ENCODE peak calls at places on chromosomes 16 and 17, in six cellular contexts. L, V, J, K, N and O are unnamed samples.

GRCh38 chr17:83078378-83079339 is 750 bp upstream of the METRNL start:
- DNase-seq in L (no peak), V (no peak), J (no peak), K (no peak), N (no peak), O (no peak)

GRCh38 chr16:13093676-13094075 is 192.3 kb downstream of the SHISA9 start:
- DNase-seq in L (no peak), V (no peak), J (no peak), K (no peak), N (no peak), O (no peak)

GRCh38 chr17:61000911-61001310 is 323.3 kb downstream of the BCAS3 start:
- DNase-seq in L (peak), V (peak), J (no peak), K (no peak), N (peak), O (no peak)

GRCh38 chr17:81040791-81041337 is 5.9 kb downstream of the BAIAP2 start:
- DNase-seq in L (no peak), V (no peak), J (no peak), K (no peak), N (no peak), O (no peak)

GRCh38 chr17:75876190-75876937 is 2.0 kb downstream of the TRIM47 start:
- DNase-seq in L (no peak), V (no peak), J (peak), K (no peak), N (no peak), O (no peak)

GRCh38 chr16:17666293-17666692 is 195.5 kb upstream of the XYLT1 start:
- DNase-seq in L (no peak), V (no peak), J (no peak), K (no peak), N (no peak), O (no peak)

GRCh38 chr17:61475726-61476125 is 23.5 kb downstream of the TBX4 start:
- DNase-seq in L (peak), V (no peak), J (no peak), K (no peak), N (no peak), O (no peak)

GRCh38 chr16:58338205-58338604 is 43.4 kb upstream of the PRSS54 start:
- DNase-seq in L (no peak), V (no peak), J (no peak), K (no peak), N (no peak), O (no peak)

GRCh38 chr17:66673668-66674276 is 161.1 kb upstream of the CACNG5 start:
- DNase-seq in L (peak), V (no peak), J (peak), K (peak), N (peak), O (peak)

GRCh38 chr17:56756536-56756935 is 77.2 kb downstream of the C17orf67 start:
- DNase-seq in L (peak), V (peak), J (no peak), K (no peak), N (peak), O (peak)

GRCh38 chr16:10876799-10877341 is at the start of gene CIITA:
- DNase-seq in L (peak), V (peak), J (no peak), K (peak), N (peak), O (peak)

GRCh38 chr17:76737676-76738467 is at the start of gene MFSD11:
- DNase-seq in L (peak), V (peak), J (peak), K (peak), N (peak), O (peak)

GRCh38 chr17:14033166-14033565 is 36.1 kb upstream of the COX10 start:
- DNase-seq in L (no peak), V (no peak), J (no peak), K (no peak), N (no peak), O (no peak)

GRCh38 chr17:37770631-37771518 is 26.0 kb upstream of the HNF1B start:
- DNase-seq in L (peak), V (peak), J (no peak), K (peak), N (peak), O (peak)

GRCh38 chr17:81193470-81194224 is 27.6 kb upstream of the AATK start:
- DNase-seq in L (no peak), V (no peak), J (no peak), K (no peak), N (no peak), O (no peak)

GRCh38 chr17:75240394-75241142 is 20.8 kb downstream of the GGA3 start:
- DNase-seq in L (peak), V (no peak), J (no peak), K (no peak), N (peak), O (no peak)